ENCODE peak calls at places on chromosome 6, in six cellular contexts. B, N, T, O, F and E are unnamed samples.

GRCh38 chr6:15239606-15240364 is 6.1 kb upstream of the JARID2 start:
- DNase-seq in N (no peak), F (peak), B (no peak), O (no peak), T (no peak), E (no peak)

GRCh38 chr6:160428069-160428430 is 79.9 kb downstream of the SLC22A3 start:
- DNase-seq in T (no peak), F (peak), B (no peak), N (no peak), O (peak), E (no peak)

GRCh38 chr6:16174368-16175078 is 45.6 kb downstream of the MYLIP start:
- DNase-seq in F (no peak), N (no peak), O (no peak), T (no peak), B (no peak), E (no peak)

GRCh38 chr6:10140121-10140520 is 274.8 kb downstream of the TFAP2A start:
- DNase-seq in F (no peak), O (no peak), N (no peak), B (no peak), T (no peak), E (no peak)

GRCh38 chr6:162467679-162468078 is 259.9 kb downstream of the PRKN start:
- DNase-seq in O (no peak), B (no peak), N (no peak), T (no peak), F (no peak), E (no peak)

GRCh38 chr6:18307006-18307405 is 42.7 kb upstream of the DEK start:
- DNase-seq in O (no peak), N (peak), B (no peak), F (peak), T (no peak), E (no peak)

GRCh38 chr6:4224082-4224978 is 89.0 kb upstream of the ECI2 start:
- DNase-seq in F (peak), T (no peak), O (no peak), B (no peak), N (peak), E (no peak)

GRCh38 chr6:84172080-84172479 is 55.4 kb downstream of the CEP162 start:
- DNase-seq in T (no peak), O (no peak), B (no peak), F (no peak), N (no peak), E (no peak)

GRCh38 chr6:169168706-169169105 is 84.9 kb downstream of the THBS2 start:
- DNase-seq in F (no peak), N (no peak), B (no peak), T (no peak), O (no peak), E (no peak)

GRCh38 chr6:122612838-122613237 is 2.6 kb downstream of the PKIB start:
- DNase-seq in T (no peak), N (no peak), B (no peak), F (no peak), O (no peak), E (no peak)

GRCh38 chr6:157184202-157185015 is 138.9 kb downstream of the TMEM242 start:
- DNase-seq in F (peak), B (peak), N (peak), O (peak), T (no peak), E (peak)

DNA sequence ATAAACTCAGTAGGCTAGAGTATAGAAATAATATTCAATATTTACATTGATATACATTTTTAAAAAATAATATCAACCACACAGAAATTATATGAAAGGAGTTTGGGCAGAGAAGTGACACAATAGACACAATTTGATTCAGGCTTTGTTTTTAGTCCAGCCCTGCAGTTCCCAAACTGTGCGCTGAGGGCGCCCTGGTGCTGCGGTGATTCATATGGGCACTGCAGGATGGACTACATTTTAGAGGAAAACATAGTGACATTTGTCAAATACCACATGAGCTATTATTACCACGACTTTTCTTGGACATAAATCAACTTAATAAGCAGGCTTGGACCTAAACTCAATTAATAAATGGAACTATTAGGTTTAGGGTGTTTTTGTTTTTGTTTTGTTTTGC is 364.3 kb upstream of the ID4 start:
- DNase-seq in F (peak), O (no peak), B (peak), N (no peak), T (no peak), E (no peak)
- TF ChIP-seq CTCF in F (peak), O (no peak), B (peak), N (no peak), T (no peak), E (no peak)

GRCh38 chr6:44454198-44454597 is 66.7 kb downstream of the CDC5L start:
- DNase-seq in O (no peak), T (no peak), N (peak), B (no peak), F (no peak), E (no peak)

GRCh38 chr6:44457606-44458005 is 70.1 kb downstream of the CDC5L start:
- DNase-seq in N (no peak), F (no peak), T (no peak), B (no peak), O (no peak), E (no peak)

GRCh38 chr6:44458551-44458950 is 71.0 kb downstream of the CDC5L start:
- DNase-seq in B (no peak), O (no peak), T (no peak), N (no peak), F (no peak), E (no peak)

GRCh38 chr6:44456966-44457292 is 69.4 kb downstream of the CDC5L start:
- DNase-seq in B (no peak), N (no peak), T (no peak), O (no peak), F (no peak), E (no peak)

DNA sequence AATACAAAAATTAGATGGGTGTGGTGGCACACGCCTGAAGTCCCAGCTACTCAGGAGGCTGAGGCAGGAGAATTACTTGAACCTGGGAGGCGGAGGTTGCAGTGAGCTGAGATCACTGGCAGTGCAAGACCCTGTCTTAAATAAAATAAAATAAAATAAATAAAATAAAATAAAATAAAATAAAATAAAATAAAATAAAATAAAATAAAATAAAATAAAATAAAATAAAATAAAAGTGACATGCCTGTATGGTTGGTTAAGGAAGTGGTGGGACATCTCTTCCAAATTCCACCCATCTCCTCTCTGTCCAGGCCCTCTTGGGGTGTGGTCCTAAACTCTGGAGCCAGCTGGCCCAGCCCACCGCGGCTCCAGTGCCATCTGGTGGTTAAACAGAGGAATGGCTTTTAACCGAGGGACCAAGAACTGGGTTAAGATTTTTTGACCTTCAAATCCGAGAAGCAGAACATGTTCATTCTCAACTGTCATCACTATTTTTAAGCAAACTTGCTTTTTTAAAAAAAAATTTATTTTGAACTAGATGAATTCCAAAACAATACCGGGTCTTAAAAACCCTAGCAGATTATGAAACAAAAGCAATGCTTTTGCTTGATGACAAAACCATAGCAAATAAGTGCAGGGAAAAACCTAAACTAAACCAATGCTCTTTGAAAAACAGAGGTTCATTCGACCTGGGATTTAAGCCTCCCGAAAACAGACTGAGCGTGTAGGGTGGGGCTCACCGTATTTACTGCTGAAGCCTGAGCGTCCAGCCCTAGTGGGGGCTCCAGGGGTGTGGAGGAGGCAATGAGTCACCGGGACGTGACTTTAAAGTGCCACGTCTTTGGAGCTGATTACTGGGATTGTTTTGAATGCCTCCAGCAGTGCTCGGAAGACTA is 68.8 kb downstream of the CDC5L start:
- DNase-seq in T (peak), N (peak), O (no peak), B (peak), F (peak), E (peak)
- TF ChIP-seq CTCF in T (peak), N (peak), O (peak), B (peak), F (peak), E (peak)

GRCh38 chr6:131063028-131063763 is at the start of gene EPB41L2:
- DNase-seq in N (peak), O (peak), B (peak), T (peak), F (peak), E (peak)
- TF ChIP-seq CTCF in N (peak), O (no peak), B (peak), T (no peak), F (peak), E (no peak)

GRCh38 chr6:41071501-41071922 is 644 bp downstream of the OARD1 start:
- DNase-seq in T (no peak), F (no peak), B (peak), N (peak), O (no peak), E (no peak)

GRCh38 chr6:41073968-41074691 is 1.4 kb downstream of the NFYA start:
- DNase-seq in O (no peak), B (no peak), F (peak), T (no peak), N (peak), E (no peak)

GRCh38 chr6:41073203-41073967 is 611 bp downstream of the NFYA start:
- DNase-seq in N (peak), B (peak), F (peak), O (peak), T (no peak), E (peak)

GRCh38 chr6:41072836-41073202 is at the start of gene NFYA:
- DNase-seq in F (no peak), T (no peak), N (peak), B (peak), O (no peak), E (no peak)

DNA sequence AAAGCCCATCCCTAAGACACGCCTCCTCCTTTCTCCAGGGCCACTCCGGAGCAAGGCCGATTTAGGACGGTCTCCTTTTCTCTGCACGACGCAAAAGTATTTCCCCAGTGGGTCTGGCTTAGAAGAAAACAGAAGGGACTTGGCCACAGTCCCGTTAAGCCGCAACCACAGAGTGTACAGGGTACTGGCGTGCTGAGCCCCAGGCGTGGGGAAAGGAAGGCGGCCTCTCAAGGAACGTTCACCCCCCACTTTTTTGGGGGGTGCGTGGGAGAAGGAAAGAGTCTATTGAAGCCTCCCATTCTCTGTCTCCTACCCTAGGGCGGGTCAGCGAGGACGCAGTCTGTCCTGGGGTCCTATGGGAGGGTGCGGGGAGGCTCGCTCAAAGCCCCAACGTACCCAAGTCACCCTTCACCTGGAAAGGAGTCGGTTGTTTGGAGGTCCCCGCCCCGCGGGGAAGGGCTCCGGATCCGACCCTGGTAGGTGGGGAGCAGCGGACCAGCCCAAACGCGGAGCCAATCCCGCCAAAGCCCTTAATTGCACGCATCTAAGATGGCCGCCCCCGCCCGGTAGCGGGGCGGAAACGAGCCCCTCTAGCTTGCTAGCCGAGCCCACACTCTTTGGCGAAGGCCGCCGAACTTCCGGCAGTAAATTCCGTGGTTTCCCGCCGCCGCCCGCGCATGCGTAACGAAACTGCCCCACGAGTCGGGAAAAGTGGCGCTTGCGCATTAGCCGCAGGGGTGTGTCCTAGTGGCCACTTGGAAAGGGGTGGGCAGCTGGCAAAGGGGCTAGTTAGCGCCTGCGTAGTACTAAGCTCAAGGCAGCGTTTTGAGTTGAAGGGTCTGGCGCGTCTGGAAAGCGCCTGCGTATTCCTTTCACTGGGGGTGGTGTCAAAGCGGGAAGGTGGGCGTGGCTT is at the start of gene OARD1:
- DNase-seq in O (peak), T (peak), N (no peak), F (peak), B (peak), E (peak)
- TF ChIP-seq CTCF in O (no peak), T (no peak), N (peak), F (no peak), B (no peak), E (no peak)